ENCODE peak calls at places on chromosomes 4 and X, in five cellular contexts. T, I, J, C and F are unnamed samples.
A peak's percentile ranks its signal among the peaks of the same experiment; 100 is the strongest.

GRCh38 chr4:16853653-16854052 is 44.8 kb downstream of the LDB2 start:
- DNase-seq in T (no peak), I (no peak), J (no peak), C (no peak), F (no peak)

GRCh38 chr4:138259801-138260200 is 17.7 kb upstream of the SLC7A11 start:
- DNase-seq in T (no peak), I (no peak), J (no peak), C (no peak), F (no peak)

GRCh38 chr4:137949746-137950145 is 292.4 kb downstream of the SLC7A11 start:
- DNase-seq in T (no peak), I (no peak), J (no peak), C (no peak), F (no peak)

GRCh38 chr4:132827522-132827921 is 321.6 kb upstream of the PCDH10 start:
- DNase-seq in T (no peak), I (peak; percentile 25), J (no peak), C (no peak), F (no peak)

GRCh38 chrX:45767021-45767491 is 566.4 kb upstream of the DIPK2B start:
- DNase-seq in T (no peak), I (no peak), J (no peak), C (no peak), F (no peak)

GRCh38 chr4:15961778-15962510 is 1.0 kb downstream of the FGFBP2 start:
- DNase-seq in T (no peak), I (no peak), J (peak; percentile 46), C (no peak), F (no peak)

GRCh38 chrX:25807022-25807421 is 331.1 kb upstream of the MAGEB18 start:
- DNase-seq in T (no peak), I (no peak), J (no peak), C (no peak), F (no peak)

GRCh38 chrX:19774905-19775304 is 112.5 kb downstream of the SH3KBP1 start:
- DNase-seq in T (no peak), I (no peak), J (no peak), C (no peak), F (no peak)

GRCh38 chr4:87299898-87300297 is 22.8 kb downstream of the HSD17B13 start:
- DNase-seq in T (no peak), I (no peak), J (no peak), C (no peak), F (no peak)

GRCh38 chrX:15055146-15055930 is 182.1 kb downstream of the MOSPD2 start:
- DNase-seq in T (no peak), I (no peak), J (no peak), C (no peak), F (no peak)

GRCh38 chr4:119585771-119586170 is 42.8 kb downstream of the PDE5A start:
- DNase-seq in T (no peak), I (no peak), J (no peak), C (no peak), F (no peak)

GRCh38 chrX:65712005-65712861 is 44.8 kb downstream of the MSN start:
- DNase-seq in T (no peak), I (no peak), J (no peak), C (no peak), F (no peak)

GRCh38 chr4:133711817-133712216 is 489.8 kb downstream of the PABPC4L start:
- DNase-seq in T (no peak), I (no peak), J (no peak), C (peak; percentile 1), F (no peak)

GRCh38 chr4:153758136-153758535 is 1.7 kb downstream of the RNF175 start:
- DNase-seq in T (no peak), I (no peak), J (no peak), C (peak; percentile 32), F (no peak)

GRCh38 chrX:44669626-44670025 is 127.0 kb upstream of the FUNDC1 start:
- DNase-seq in T (no peak), I (no peak), J (no peak), C (no peak), F (no peak)

GRCh38 chr4:57291911-57292310 is 181.7 kb upstream of the IGFBP7 start:
- DNase-seq in T (no peak), I (no peak), J (no peak), C (no peak), F (no peak)

GRCh38 chr4:71828450-71828849 is 44.6 kb upstream of the GC start:
- DNase-seq in T (no peak), I (no peak), J (no peak), C (peak; percentile 56), F (no peak)

GRCh38 chr4:24774452-24774851 is 20.9 kb upstream of the SOD3 start:
- DNase-seq in T (no peak), I (no peak), J (no peak), C (no peak), F (no peak)

GRCh38 chr4:122842984-122843531 is 16.4 kb downstream of the FGF2 start:
- DNase-seq in T (no peak), I (no peak), J (no peak), C (no peak), F (no peak)

GRCh38 chr4:185171373-185172071 is 28.5 kb downstream of the SLC25A4 start:
- DNase-seq in T (no peak), I (no peak), J (no peak), C (no peak), F (no peak)

GRCh38 chr4:155539746-155540145 is 126.9 kb upstream of the GUCY1A1 start:
- DNase-seq in T (no peak), I (no peak), J (no peak), C (no peak), F (no peak)

GRCh38 chr4:15459706-15460105 is 10.0 kb upstream of the CC2D2A start:
- DNase-seq in T (no peak), I (no peak), J (no peak), C (no peak), F (no peak)

GRCh38 chr4:36244257-36245084 is at the start of gene ARAP2:
- DNase-seq in T (peak; percentile 73), I (peak; percentile 82), J (peak; percentile 65), C (peak; percentile 74), F (peak; percentile 86)

GRCh38 chrX:148784859-148785655 is 284.6 kb downstream of the AFF2 start:
- DNase-seq in T (no peak), I (no peak), J (no peak), C (peak; percentile 16), F (peak; percentile 13)

GRCh38 chrX:40278340-40279090 is 180.8 kb upstream of the BCOR start:
- DNase-seq in T (no peak), I (no peak), J (peak; percentile 61), C (no peak), F (peak; percentile 43)

GRCh38 chrX:15343075-15343476 is 7.8 kb upstream of the PIGA start:
- DNase-seq in T (no peak), I (no peak), J (no peak), C (no peak), F (no peak)

GRCh38 chr4:33780952-33781655 is 2463.2 kb downstream of the ARAP2 start:
- DNase-seq in T (no peak), I (no peak), J (no peak), C (no peak), F (no peak)

GRCh38 chr4:71194454-71194853 is 144.4 kb upstream of the SLC4A4 start:
- DNase-seq in T (no peak), I (no peak), J (no peak), C (no peak), F (no peak)

GRCh38 chr4:148692242-148692641 is 250.0 kb upstream of the NR3C2 start:
- DNase-seq in T (no peak), I (no peak), J (no peak), C (no peak), F (no peak)

GRCh38 chr4:157978680-157979361 is 194.0 kb downstream of the GASK1B start:
- DNase-seq in T (peak; percentile 77), I (peak; percentile 71), J (peak; percentile 19), C (peak; percentile 90), F (peak; percentile 83)

GRCh38 chr4:185559913-185560281 is 24.6 kb upstream of the PDLIM3 start:
- DNase-seq in T (no peak), I (no peak), J (no peak), C (no peak), F (no peak)

GRCh38 chr4:122687450-122688121 is 44.9 kb upstream of the BBS12 start:
- DNase-seq in T (peak; percentile 72), I (no peak), J (no peak), C (no peak), F (no peak)

GRCh38 chr4:147198411-147199051 is 252.9 kb upstream of the TTC29 start:
- DNase-seq in T (no peak), I (no peak), J (no peak), C (peak; percentile 70), F (no peak)

GRCh38 chrX:136954930-136955329 is 74.4 kb upstream of the RBMX start:
- DNase-seq in T (peak; percentile 16), I (peak; percentile 43), J (no peak), C (peak; percentile 21), F (peak; percentile 30)

GRCh38 chr4:87118826-87119225 is 101.6 kb downstream of the KLHL8 start:
- DNase-seq in T (no peak), I (peak; percentile 17), J (no peak), C (peak; percentile 44), F (no peak)

GRCh38 chr4:166723532-166724140 is 510.7 kb downstream of the SPOCK3 start:
- DNase-seq in T (no peak), I (no peak), J (no peak), C (no peak), F (no peak)

GRCh38 chrX:115367956-115368355 is 78.4 kb downstream of the LUZP4 start:
- DNase-seq in T (no peak), I (no peak), J (no peak), C (no peak), F (no peak)

GRCh38 chr4:183074288-183074990 is 24.6 kb upstream of the WWC2 start:
- DNase-seq in T (peak; percentile 7), I (no peak), J (no peak), C (peak; percentile 72), F (no peak)

GRCh38 chr4:99945718-99946345 is 586 bp downstream of the DNAJB14 start:
- DNase-seq in T (peak; percentile 47), I (peak; percentile 52), J (peak; percentile 17), C (peak; percentile 55), F (peak; percentile 23)

GRCh38 chrX:150573702-150574101 is 5.3 kb downstream of the MTM1 start:
- DNase-seq in T (no peak), I (no peak), J (no peak), C (no peak), F (no peak)